ENCODE peak calls at places on chromosome 20, in seven cellular contexts. O, R, Q, I, B, C and U are unnamed samples.

GRCh38 chr20:37201827-37202162 is 22.4 kb upstream of the MROH8 start:
- DNase-seq in R (no peak), C (no peak), Q (no peak), I (no peak), B (no peak), O (no peak), U (no peak)

GRCh38 chr20:997486-997885 is 4.6 kb downstream of the RSPO4 start:
- DNase-seq in Q (no peak), I (no peak), R (no peak), O (no peak), B (no peak), C (no peak), U (no peak)

GRCh38 chr20:1313236-1313964 is 15.5 kb downstream of the SDCBP2 start:
- DNase-seq in O (peak; percentile 82), Q (no peak), R (peak; percentile 65), I (peak; percentile 81), C (peak; percentile 79), B (peak; percentile 91), U (peak; percentile 84)

GRCh38 chr20:2333821-2334220 is 38.0 kb downstream of the TGM3 start:
- DNase-seq in C (no peak), I (no peak), R (no peak), O (no peak), B (no peak), Q (no peak), U (no peak)

GRCh38 chr20:58201616-58202015 is 26.8 kb downstream of the ANKRD60 start:
- DNase-seq in O (no peak), I (no peak), R (no peak), C (no peak), B (no peak), Q (no peak), U (no peak)

GRCh38 chr20:39661833-39662232 is 699.7 kb downstream of the DHX35 start:
- DNase-seq in O (peak; percentile 21), R (no peak), C (no peak), I (no peak), B (no peak), Q (no peak), U (no peak)

GRCh38 chr20:49573900-49574416 is 6.0 kb upstream of the PTGIS start:
- DNase-seq in O (peak; percentile 70), Q (no peak), B (no peak), C (no peak), R (no peak), I (no peak), U (peak; percentile 30)

GRCh38 chr20:9099372-9099771 is 30.5 kb downstream of the PLCB4 start:
- DNase-seq in R (no peak), O (no peak), Q (no peak), I (no peak), B (no peak), C (no peak), U (no peak)

GRCh38 chr20:54115172-54115854 is 44.9 kb upstream of the BCAS1 start:
- DNase-seq in B (no peak), C (no peak), Q (no peak), R (no peak), O (peak; percentile 45), I (no peak), U (peak; percentile 33)

DNA sequence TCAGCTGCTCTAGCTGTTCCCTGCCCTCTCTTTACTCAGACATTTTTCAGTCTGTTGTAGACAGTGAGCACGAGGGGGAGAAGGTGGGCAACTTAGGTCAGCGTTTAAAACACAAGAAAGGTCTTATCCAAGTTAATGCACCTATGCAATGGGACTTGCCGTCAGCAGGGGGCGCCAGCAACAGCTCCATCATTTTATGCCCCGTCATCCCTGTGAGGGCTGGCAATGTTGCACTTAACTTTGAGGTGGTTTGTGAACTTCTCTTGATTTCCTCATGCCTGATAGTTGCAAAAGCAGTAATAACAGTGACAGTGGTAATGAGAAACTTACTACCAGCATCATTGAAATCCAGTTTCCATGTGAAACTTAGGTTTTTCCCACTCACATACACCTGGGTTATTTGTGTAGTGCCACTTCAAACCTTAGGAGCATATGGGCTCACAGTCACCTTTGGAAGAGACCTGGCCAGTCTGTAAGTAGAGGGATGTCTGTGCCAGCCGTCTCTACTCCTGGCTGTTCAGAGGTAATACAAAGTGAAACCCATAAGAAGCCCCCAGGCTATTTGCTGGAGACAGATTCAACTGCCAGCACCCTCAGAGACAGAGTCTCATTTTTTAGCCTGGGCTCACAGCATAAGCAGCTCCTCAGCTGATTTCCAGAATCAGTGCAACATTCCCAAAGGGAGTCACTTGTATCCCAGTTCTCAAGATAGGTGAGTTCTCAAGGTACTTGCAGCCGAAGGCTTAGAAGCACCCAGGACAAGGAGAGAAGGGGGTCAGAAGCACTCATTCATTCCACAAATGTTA is 44.8 kb upstream of the ID1 start:
- DNase-seq in C (peak; percentile 51), B (peak; percentile 92), Q (no peak), I (no peak), R (peak; percentile 68), O (peak; percentile 87), U (peak; percentile 65)
- H3K4me3 ChIP-seq in C (no peak overlapping the region), B (no peak overlapping the region), Q (no peak overlapping the region), I (no peak overlapping the region), R (no peak overlapping the region), O (no peak overlapping the region), U (no peak overlapping the region)

GRCh38 chr20:20710443-20710842 is 2.0 kb downstream of the RALGAPA2 start:
- DNase-seq in B (no peak), I (no peak), R (no peak), Q (no peak), O (no peak), C (no peak), U (no peak)
- H3K4me3 ChIP-seq in B (peak overlapping the region; percentile 76), I (no peak overlapping the region), R (peak overlapping the region; percentile 97), Q (no peak overlapping the region), O (no peak overlapping the region), C (no peak overlapping the region), U (no peak overlapping the region)

GRCh38 chr20:50691585-50692552 is 527 bp upstream of the RIPOR3 start:
- DNase-seq in I (peak; percentile 35), R (no peak), O (peak; percentile 88), C (no peak), Q (no peak), B (peak; percentile 67), U (peak; percentile 58)

GRCh38 chr20:50689864-50690263 is 1.5 kb downstream of the RIPOR3 start:
- DNase-seq in Q (no peak), C (peak; percentile 44), O (peak; percentile 65), R (peak; percentile 49), I (no peak), B (no peak), U (no peak)

GRCh38 chr20:50690979-50691584 is at the start of gene RIPOR3:
- DNase-seq in I (peak; percentile 17), C (peak; percentile 35), R (no peak), O (peak; percentile 24), B (peak; percentile 64), Q (no peak), U (peak; percentile 52)

GRCh38 chr20:50692553-50692933 is 1.2 kb upstream of the RIPOR3 start:
- DNase-seq in Q (no peak), B (no peak), C (no peak), O (no peak), I (no peak), R (no peak), U (no peak)

GRCh38 chr20:50690562-50690978 is 772 bp downstream of the RIPOR3 start:
- DNase-seq in Q (no peak), R (no peak), I (peak; percentile 26), C (no peak), O (no peak), B (peak; percentile 62), U (no peak)
- H3K4me3 ChIP-seq in Q (peak overlapping the region; percentile 29), R (peak overlapping the region; percentile 50), I (no peak overlapping the region), C (peak overlapping the region; percentile 41), O (peak overlapping the region; percentile 38), B (peak overlapping the region; percentile 75), U (peak overlapping the region; percentile 50)

GRCh38 chr20:63331741-63332400 is 29.3 kb downstream of the CHRNA4 start:
- DNase-seq in C (no peak), O (no peak), I (no peak), R (no peak), B (no peak), Q (no peak), U (no peak)
- H3K4me3 ChIP-seq in C (no peak overlapping the region), O (no peak overlapping the region), I (no peak overlapping the region), R (no peak overlapping the region), B (no peak overlapping the region), Q (no peak overlapping the region), U (no peak overlapping the region)

GRCh38 chr20:41365785-41366545 is 653 bp downstream of the EMILIN3 start:
- DNase-seq in Q (no peak), O (no peak), R (no peak), C (peak; percentile 50), B (peak; percentile 61), I (no peak), U (no peak)
- H3K4me3 ChIP-seq in Q (no peak overlapping the region), O (no peak overlapping the region), R (peak overlapping the region; percentile 52), C (peak overlapping the region; percentile 30), B (peak overlapping the region; percentile 59), I (peak overlapping the region; percentile 42), U (peak overlapping the region; percentile 38)